ENCODE peak calls at places on chromosomes 13 and 19, in eight cellular contexts. L, S, G, N, T, M, W and Z are unnamed samples.

GRCh38 chr13:109569938-109570711 is 216.3 kb downstream of the IRS2 start:
- DNase-seq in T (no peak), W (no peak), M (no peak), G (no peak), S (no peak), L (no peak), N (no peak), Z (no peak)

GRCh38 chr13:101453784-101454201 is 1.3 kb downstream of the ITGBL1 start:
- DNase-seq in M (no peak), N (no peak), L (no peak), T (no peak), S (peak; percentile 17), W (peak; percentile 68), G (no peak), Z (no peak)

GRCh38 chr13:100300708-100301107 is 211.8 kb downstream of the PCCA start:
- DNase-seq in M (no peak), T (no peak), W (no peak), N (no peak), L (no peak), S (no peak), G (no peak), Z (no peak)

GRCh38 chr19:19738564-19738963 is 5.7 kb upstream of the ZNF14 start:
- DNase-seq in S (no peak), T (no peak), M (no peak), N (no peak), G (no peak), W (no peak), L (no peak), Z (no peak)

GRCh38 chr19:38731654-38732301 is 12.5 kb downstream of the CAPN12 start:
- DNase-seq in M (no peak), W (no peak), T (no peak), S (no peak), L (no peak), N (peak; percentile 76), G (no peak), Z (no peak)

GRCh38 chr13:110323172-110323851 is 16.2 kb downstream of the COL4A2 start:
- DNase-seq in N (no peak), W (no peak), T (no peak), M (no peak), S (no peak), G (peak; percentile 77), L (no peak), Z (peak; percentile 74)

GRCh38 chr19:45472557-45473365 is 5.0 kb downstream of the FOSB start:
- DNase-seq in M (no peak), T (no peak), L (no peak), N (no peak), S (no peak), G (no peak), W (no peak), Z (peak; percentile 81)

GRCh38 chr19:16197188-16197621 is 506 bp upstream of the AP1M1 start:
- DNase-seq in N (no peak), S (no peak), G (peak; percentile 91), L (no peak), M (no peak), W (no peak), T (peak; percentile 54), Z (peak; percentile 33)

GRCh38 chr13:98783856-98784478 is 31.5 kb upstream of the SLC15A1 start:
- DNase-seq in T (no peak), G (no peak), W (no peak), L (no peak), N (no peak), M (no peak), S (no peak), Z (peak; percentile 58)

GRCh38 chr13:107421951-107422350 is 793.4 kb downstream of the LIG4 start:
- DNase-seq in L (no peak), G (no peak), W (no peak), N (no peak), T (no peak), M (no peak), S (no peak), Z (no peak)

GRCh38 chr19:55650602-55651230 is 2.7 kb downstream of the CCDC106 start:
- DNase-seq in N (no peak), M (no peak), L (no peak), T (no peak), G (no peak), W (no peak), S (no peak), Z (no peak)

GRCh38 chr19:30071871-30072270 is 129.8 kb downstream of the URI1 start:
- DNase-seq in T (no peak), M (no peak), N (no peak), G (no peak), L (no peak), S (no peak), W (no peak), Z (no peak)

GRCh38 chr13:82661126-82661525 is 1221.1 kb downstream of the SLITRK1 start:
- DNase-seq in G (no peak), S (no peak), W (no peak), N (no peak), L (no peak), M (no peak), T (no peak), Z (no peak)

GRCh38 chr13:110961959-110962358 is 47.1 kb upstream of the ANKRD10 start:
- DNase-seq in S (no peak), W (no peak), T (no peak), N (no peak), M (no peak), L (no peak), G (no peak), Z (no peak)

GRCh38 chr13:19266979-19267378 is 85.4 kb upstream of the TUBA3C start:
- DNase-seq in T (no peak), W (no peak), G (no peak), N (no peak), L (no peak), M (no peak), S (no peak), Z (no peak)

GRCh38 chr19:2251577-2252480 is 2.7 kb downstream of the AMH start:
- DNase-seq in M (no peak), G (no peak), T (no peak), W (no peak), S (no peak), N (no peak), L (no peak), Z (no peak)

GRCh38 chr19:403221-404036 is 5.5 kb downstream of the C2CD4C start:
- DNase-seq in N (no peak), L (no peak), T (no peak), S (no peak), M (no peak), G (no peak), W (no peak), Z (no peak)

GRCh38 chr19:54502518-54503048 is at the start of gene LAIR2:
- DNase-seq in G (no peak), T (no peak), M (no peak), W (no peak), S (no peak), N (no peak), L (no peak), Z (peak; percentile 50)

GRCh38 chr19:1554968-1555801 is 12.9 kb downstream of the MEX3D start:
- DNase-seq in M (no peak), W (no peak), L (no peak), G (no peak), T (no peak), N (no peak), S (no peak), Z (no peak)

GRCh38 chr19:39347332-39348227 is 5.4 kb downstream of the SAMD4B start:
- DNase-seq in T (no peak), L (no peak), M (no peak), S (no peak), N (no peak), G (no peak), W (no peak), Z (no peak)

GRCh38 chr13:20403826-20404225 is 121.8 kb downstream of the CRYL1 start:
- DNase-seq in G (no peak), W (no peak), M (no peak), T (no peak), L (no peak), N (no peak), S (no peak), Z (no peak)

GRCh38 chr13:98856983-98857382 is 104.5 kb upstream of the SLC15A1 start:
- DNase-seq in S (no peak), W (no peak), T (no peak), M (no peak), G (no peak), L (no peak), N (no peak), Z (no peak)

GRCh38 chr19:18839465-18840287 is 7.9 kb downstream of the UPF1 start:
- DNase-seq in G (no peak), L (no peak), W (no peak), M (no peak), N (no peak), S (no peak), T (no peak), Z (no peak)

GRCh38 chr13:99277629-99278028 is 19.4 kb upstream of the GPR18 start:
- DNase-seq in M (no peak), G (no peak), T (no peak), N (no peak), L (no peak), S (no peak), W (no peak), Z (no peak)

GRCh38 chr19:7862413-7862951 is 11.7 kb downstream of the PRR36 start:
- DNase-seq in N (peak; percentile 87), S (peak; percentile 35), G (peak; percentile 60), M (no peak), W (no peak), T (no peak), L (peak; percentile 43), Z (peak; percentile 31)